ENCODE peak calls at places on chromosomes 1 and 21, in eight cellular contexts. G is activated naive CD4-positive, alpha-beta T cell treated with anti-CD3 and anti-CD28 coated beads, Interleukin-2, amount 10 ng/mL, durations not matched to agents 7 days and 5 days; C is transverse colon; T is mucosa of gallbladder; Y is right cardiac atrium; J is MM.1S; B is SHP77; O is naive thymus-derived CD8-positive, alpha-beta T cell. W is an unnamed sample.

GRCh38 chr1:3921786-3922185 is 21.7 kb upstream of the C1orf174 start:
- DNase-seq in T (no peak), C (no peak), B (no peak), J (no peak), O (no peak), G (peak; percentile 2), Y (no peak), W (no peak)

GRCh38 chr1:235442788-235443429 is 61.3 kb downstream of the B3GALNT2 start:
- DNase-seq in C (no peak), T (no peak), Y (no peak), G (no peak), B (no peak), O (no peak), J (no peak), W (no peak)

GRCh38 chr1:179083031-179083345 is 1.1 kb downstream of the TOR3A start:
- DNase-seq in B (no peak), O (peak; percentile 17), J (peak; percentile 52), G (no peak), C (no peak), Y (no peak), T (no peak), W (no peak)

GRCh38 chr1:110875216-110875731 is 2.3 kb downstream of the CD53 start:
- DNase-seq in C (peak; percentile 57), O (peak; percentile 65), B (no peak), Y (no peak), G (peak; percentile 61), J (peak; percentile 53), T (no peak), W (no peak)

GRCh38 chr1:41791667-41792484 is 126.8 kb downstream of the HIVEP3 start:
- DNase-seq in J (no peak), C (no peak), T (no peak), G (peak; percentile 60), Y (no peak), O (no peak), B (no peak), W (no peak)

GRCh38 chr1:47696404-47696910 is 258.6 kb downstream of the FOXD2 start:
- DNase-seq in T (no peak), C (no peak), J (no peak), Y (no peak), O (no peak), G (no peak), B (no peak), W (no peak)

GRCh38 chr1:20446796-20447195 is 39.2 kb downstream of the CAMK2N1 start:
- DNase-seq in J (no peak), O (no peak), Y (no peak), T (no peak), G (no peak), C (no peak), B (no peak), W (no peak)

GRCh38 chr1:56502700-56503245 is 76.6 kb downstream of the PLPP3 start:
- DNase-seq in J (no peak), O (no peak), B (no peak), C (no peak), G (no peak), T (no peak), Y (no peak), W (no peak)

GRCh38 chr1:220514256-220514655 is 13.7 kb upstream of the MARK1 start:
- DNase-seq in T (no peak), G (no peak), J (no peak), B (no peak), O (no peak), Y (no peak), C (no peak), W (no peak)

GRCh38 chr1:235972316-235973090 is 92.4 kb downstream of the NID1 start:
- DNase-seq in T (no peak), O (no peak), C (no peak), G (no peak), J (peak; percentile 27), Y (no peak), B (no peak), W (no peak)

GRCh38 chr1:213303286-213303685 is 252.2 kb downstream of the RPS6KC1 start:
- DNase-seq in Y (no peak), C (no peak), G (no peak), T (peak; percentile 28), B (no peak), O (no peak), J (no peak), W (no peak)

GRCh38 chr21:45788635-45789506 is 145.3 kb downstream of the PCBP3 start:
- DNase-seq in Y (no peak), G (no peak), B (no peak), C (no peak), J (no peak), T (no peak), O (no peak), W (no peak)

GRCh38 chr1:213989740-213990472 is 2.1 kb downstream of the PROX1 start:
- DNase-seq in T (no peak), O (no peak), G (no peak), C (peak; percentile 35), J (peak; percentile 85), B (peak; percentile 82), Y (no peak), W (no peak)

W was measured in brain pericyte.